ENCODE peak calls at places on chromosomes 6 and 20, in five cellular contexts. O is H1, W is HepG2, E is HCT116, X is K562. Y is an unnamed sample.

GRCh38 chr20:48773837-48774418 is 53.9 kb downstream of the PREX1 start:
- DNase-seq in O (no peak), W (no peak), E (no peak), X (no peak), Y (no peak)

GRCh38 chr20:57500235-57500634 is 24.7 kb downstream of the CTCFL start:
- DNase-seq in O (no peak), W (no peak), E (no peak), X (no peak), Y (no peak)

GRCh38 chr6:34531580-34532201 is 24.4 kb downstream of the SPDEF start:
- DNase-seq in O (peak), W (no peak), E (peak), X (peak), Y (peak)

GRCh38 chr6:73290435-73290834 is 27.4 kb upstream of the KHDC1 start:
- DNase-seq in O (no peak), W (no peak), E (no peak), X (no peak), Y (no peak)

GRCh38 chr6:24564081-24564480 is 69.3 kb downstream of the ALDH5A1 start:
- DNase-seq in O (no peak), W (no peak), E (no peak), X (no peak), Y (no peak)

GRCh38 chr20:38809942-38810341 is 4.4 kb downstream of the PPP1R16B start:
- DNase-seq in O (no peak), W (no peak), E (no peak), X (no peak), Y (no peak)

GRCh38 chr6:106145741-106146227 is 59.6 kb downstream of the PRDM1 start:
- DNase-seq in O (no peak), W (no peak), E (no peak), X (no peak), Y (no peak)

GRCh38 chr20:38805502-38805957 is at the start of gene PPP1R16B:
- DNase-seq in O (peak), W (no peak), E (no peak), X (peak), Y (no peak)

GRCh38 chr6:86723729-86724128 is 213.6 kb upstream of the HTR1E start:
- DNase-seq in O (no peak), W (no peak), E (no peak), X (no peak), Y (no peak)

GRCh38 chr6:118580585-118581419 is 32.7 kb downstream of the PLN start:
- DNase-seq in O (no peak), W (peak), E (peak), X (peak), Y (peak)

GRCh38 chr20:38230957-38231785 is 29.4 kb downstream of the KIAA1755 start:
- DNase-seq in O (no peak), W (no peak), E (no peak), X (no peak), Y (no peak)

GRCh38 chr6:112231609-112232060 is 22.7 kb downstream of the LAMA4 start:
- DNase-seq in O (no peak), W (no peak), E (no peak), X (no peak), Y (no peak)

GRCh38 chr6:109799664-109800063 is 108.6 kb downstream of the FIG4 start:
- DNase-seq in O (no peak), W (no peak), E (no peak), X (no peak), Y (no peak)

GRCh38 chr20:18790787-18791186 is 22.8 kb upstream of the SCP2D1 start:
- DNase-seq in O (no peak), W (no peak), E (no peak), X (no peak), Y (no peak)

GRCh38 chr6:170273191-170273590 is 17.7 kb downstream of the DLL1 start:
- DNase-seq in O (no peak), W (no peak), E (no peak), X (no peak), Y (no peak)

GRCh38 chr6:139147628-139148027 is 12.7 kb downstream of the HECA start:
- DNase-seq in O (no peak), W (no peak), E (no peak), X (no peak), Y (no peak)

GRCh38 chr20:57657537-57658446 is 37.6 kb upstream of the ZBP1 start:
- DNase-seq in O (peak), W (peak), E (no peak), X (no peak), Y (no peak)

GRCh38 chr6:114280239-114280982 is 62.4 kb downstream of the HS3ST5 start:
- DNase-seq in O (no peak), W (no peak), E (no peak), X (no peak), Y (no peak)

GRCh38 chr6:114284281-114284680 is 58.5 kb downstream of the HS3ST5 start:
- DNase-seq in O (no peak), W (no peak), E (no peak), X (no peak), Y (no peak)

GRCh38 chr6:114281496-114281895 is 61.3 kb downstream of the HS3ST5 start:
- DNase-seq in O (no peak), W (no peak), E (no peak), X (no peak), Y (no peak)

GRCh38 chr6:114286211-114286610 is 56.6 kb downstream of the HS3ST5 start:
- DNase-seq in O (no peak), W (no peak), E (no peak), X (no peak), Y (no peak)

GRCh38 chr6:114282268-114282667 is 60.6 kb downstream of the HS3ST5 start:
- DNase-seq in O (no peak), W (no peak), E (no peak), X (no peak), Y (no peak)
- TF ChIP-seq JUND in O (no peak), W (no peak), E (no peak), X (no peak), Y (no peak)

DNA sequence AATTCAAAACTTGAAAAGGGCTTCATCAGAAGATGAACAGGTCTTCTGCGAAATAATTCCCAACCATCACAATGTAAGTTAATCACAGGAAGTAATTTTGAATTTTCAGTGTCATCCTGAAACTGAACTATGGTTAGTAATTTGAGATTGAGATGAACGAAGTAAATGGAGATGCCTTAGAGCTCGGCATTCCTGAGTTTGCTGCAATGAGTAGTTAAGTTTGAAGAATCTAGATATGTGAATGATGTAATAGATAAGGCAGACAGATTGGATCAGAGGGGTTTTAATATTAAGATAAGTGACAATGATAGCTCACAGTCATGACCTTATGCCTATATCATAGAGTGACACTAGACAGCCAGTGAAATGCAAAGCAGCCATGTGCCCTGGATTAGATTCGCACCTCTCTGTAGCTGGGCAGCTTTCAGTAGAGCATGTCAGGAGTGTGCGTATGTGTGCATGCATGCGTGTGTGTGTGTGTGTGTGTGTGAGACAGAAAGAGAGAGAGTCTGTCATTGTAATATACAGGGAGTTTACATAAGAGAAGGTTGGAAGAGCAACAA is 232.9 kb downstream of the GMPR start:
- DNase-seq in O (no peak), W (no peak), E (no peak), X (no peak), Y (no peak)
- TF ChIP-seq JUND in O (no peak), W (no peak), E (no peak), X (no peak), Y (no peak)

GRCh38 chr20:435558-435957 is 26.8 kb downstream of the TBC1D20 start:
- DNase-seq in O (no peak), W (no peak), E (no peak), X (no peak), Y (no peak)

GRCh38 chr20:433300-433975 is 25.3 kb downstream of the RBCK1 start:
- DNase-seq in O (no peak), W (no peak), E (no peak), X (no peak), Y (no peak)

GRCh38 chr20:434661-435419 is 26.7 kb downstream of the RBCK1 start:
- DNase-seq in O (no peak), W (no peak), E (no peak), X (no peak), Y (no peak)

GRCh38 chr20:432677-433299 is 24.7 kb downstream of the RBCK1 start:
- DNase-seq in O (no peak), W (no peak), E (no peak), X (no peak), Y (no peak)

DNA sequence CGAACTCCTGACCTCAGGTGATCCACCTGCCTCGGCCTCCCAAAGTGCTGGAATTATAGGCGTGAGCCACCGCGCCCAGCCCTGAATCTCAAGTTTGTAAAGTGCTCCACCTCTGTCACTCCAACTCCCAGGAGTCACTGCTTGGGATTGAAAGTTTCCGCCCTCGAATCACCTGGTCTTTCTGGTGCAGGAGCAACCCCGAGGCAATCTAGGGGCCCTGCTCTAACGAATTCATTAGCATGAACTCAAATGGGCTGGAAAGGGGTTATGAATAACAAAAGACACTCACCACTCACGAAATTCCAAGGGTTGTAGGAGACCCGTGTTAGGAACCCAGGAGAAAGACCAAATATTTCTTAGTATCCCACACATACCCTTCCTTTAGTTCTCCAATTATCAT is 26.1 kb downstream of the RBCK1 start:
- DNase-seq in O (no peak), W (no peak), E (no peak), X (no peak), Y (no peak)
- TF ChIP-seq JUND in O (no peak), W (no peak), E (no peak), X (no peak), Y (no peak)

GRCh38 chr20:61819921-61820825 is 245.5 kb downstream of the TAF4 start:
- DNase-seq in O (no peak), W (no peak), E (no peak), X (no peak), Y (no peak)
- TF ChIP-seq JUND in O (no peak), W (no peak), E (no peak), X (no peak), Y (no peak)

GRCh38 chr6:166903500-166903899 is 52.9 kb downstream of the RNASET2 start:
- DNase-seq in O (peak), W (no peak), E (no peak), X (no peak), Y (no peak)

GRCh38 chr6:166901626-166902025 is 54.7 kb downstream of the RNASET2 start:
- DNase-seq in O (no peak), W (no peak), E (no peak), X (no peak), Y (no peak)

GRCh38 chr6:166903027-166903426 is 53.3 kb downstream of the RNASET2 start:
- DNase-seq in O (no peak), W (no peak), E (no peak), X (no peak), Y (no peak)

GRCh38 chr6:166900956-166901607 is 55.3 kb downstream of the RNASET2 start:
- DNase-seq in O (no peak), W (no peak), E (no peak), X (no peak), Y (no peak)

DNA sequence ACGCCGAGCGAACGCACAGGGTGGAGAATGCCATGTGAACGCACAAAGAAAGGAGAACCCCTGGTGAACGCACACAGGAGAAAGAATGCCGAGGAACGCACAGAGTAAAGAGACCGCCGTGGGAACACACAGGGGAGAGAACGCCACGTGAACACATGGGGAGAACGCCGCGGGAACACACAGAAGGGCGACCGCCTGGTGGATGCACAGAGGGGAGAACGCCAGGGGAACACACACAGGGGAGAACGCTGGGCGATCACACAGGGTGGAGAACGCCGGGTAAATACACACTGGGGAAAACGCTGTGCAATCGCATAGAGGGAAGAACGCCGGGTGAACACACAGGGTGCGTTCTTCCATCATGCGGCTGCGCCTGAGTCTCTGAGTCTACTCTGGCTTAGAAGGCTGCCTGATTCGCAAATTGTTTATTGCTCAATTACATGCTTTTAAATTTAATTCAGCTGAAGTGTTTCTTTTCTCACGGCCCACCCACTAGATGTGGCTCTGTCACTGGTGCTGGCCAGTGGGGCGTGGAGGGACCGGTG is 54.1 kb downstream of the RNASET2 start:
- DNase-seq in O (no peak), W (no peak), E (no peak), X (no peak), Y (no peak)
- TF ChIP-seq JUND in O (no peak), W (no peak), E (no peak), X (no peak), Y (no peak)

GRCh38 chr6:30394139-30394538 is 49.2 kb downstream of the RPP21 start:
- DNase-seq in O (no peak), W (no peak), E (no peak), X (no peak), Y (no peak)
- TF ChIP-seq JUND in O (no peak), W (no peak), E (no peak), X (no peak), Y (no peak)

GRCh38 chr6:43712590-43712989 is 25.0 kb upstream of the MRPS18A start:
- DNase-seq in O (no peak), W (no peak), E (no peak), X (no peak), Y (no peak)

GRCh38 chr6:43707767-43708166 is 20.2 kb upstream of the MRPS18A start:
- DNase-seq in O (no peak), W (no peak), E (no peak), X (no peak), Y (no peak)

GRCh38 chr6:43707269-43707668 is 19.7 kb upstream of the MRPS18A start:
- DNase-seq in O (no peak), W (no peak), E (no peak), X (no peak), Y (no peak)

GRCh38 chr6:43708857-43709653 is 21.5 kb upstream of the MRPS18A start:
- DNase-seq in O (no peak), W (no peak), E (no peak), X (peak), Y (no peak)

DNA sequence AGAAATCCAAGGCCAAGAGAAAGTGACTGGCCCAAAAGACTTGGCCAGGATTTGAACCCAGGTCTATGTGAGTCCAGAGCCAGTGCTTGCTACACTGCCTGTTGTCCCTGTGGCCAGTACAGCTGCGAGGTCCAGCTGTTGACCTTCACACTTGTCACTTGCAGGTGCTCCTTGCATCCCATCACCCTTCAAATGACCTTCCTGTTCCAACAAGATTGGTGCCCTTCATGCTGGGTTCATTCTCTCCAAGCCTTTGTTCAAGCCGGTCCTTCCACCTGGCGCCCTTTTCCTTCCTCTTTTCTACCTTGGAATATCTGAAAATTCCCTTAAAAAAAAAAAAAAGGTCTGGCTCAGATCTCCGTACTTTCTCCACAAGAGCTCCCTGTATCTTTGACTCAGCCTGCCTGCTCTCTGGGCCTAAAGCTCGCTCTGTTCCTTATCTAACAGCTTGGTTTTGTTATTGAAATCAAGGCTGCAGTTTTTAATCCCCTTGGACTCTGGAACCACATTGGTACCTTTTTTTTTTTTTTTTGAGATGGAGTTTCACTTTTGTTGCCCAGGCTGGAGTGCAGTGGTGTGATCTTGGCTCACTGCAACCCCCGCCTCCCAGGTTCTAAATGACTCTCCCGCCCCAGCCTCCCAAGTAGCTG is 22.2 kb upstream of the MRPS18A start:
- DNase-seq in O (no peak), W (no peak), E (no peak), X (no peak), Y (no peak)
- TF ChIP-seq JUND in O (no peak), W (no peak), E (no peak), X (no peak), Y (no peak)

GRCh38 chr20:503048-503737 is 40.4 kb downstream of the CSNK2A1 start:
- DNase-seq in O (no peak), W (no peak), E (no peak), X (no peak), Y (no peak)

GRCh38 chr20:507006-507758 is 36.4 kb downstream of the CSNK2A1 start:
- DNase-seq in O (no peak), W (no peak), E (no peak), X (no peak), Y (no peak)

GRCh38 chr20:507933-508332 is 35.7 kb downstream of the CSNK2A1 start:
- DNase-seq in O (no peak), W (no peak), E (no peak), X (no peak), Y (no peak)

GRCh38 chr20:504632-505075 is 38.9 kb downstream of the CSNK2A1 start:
- DNase-seq in O (no peak), W (peak), E (no peak), X (no peak), Y (no peak)
- TF ChIP-seq JUND in O (no peak), W (no peak), E (no peak), X (no peak), Y (no peak)

DNA sequence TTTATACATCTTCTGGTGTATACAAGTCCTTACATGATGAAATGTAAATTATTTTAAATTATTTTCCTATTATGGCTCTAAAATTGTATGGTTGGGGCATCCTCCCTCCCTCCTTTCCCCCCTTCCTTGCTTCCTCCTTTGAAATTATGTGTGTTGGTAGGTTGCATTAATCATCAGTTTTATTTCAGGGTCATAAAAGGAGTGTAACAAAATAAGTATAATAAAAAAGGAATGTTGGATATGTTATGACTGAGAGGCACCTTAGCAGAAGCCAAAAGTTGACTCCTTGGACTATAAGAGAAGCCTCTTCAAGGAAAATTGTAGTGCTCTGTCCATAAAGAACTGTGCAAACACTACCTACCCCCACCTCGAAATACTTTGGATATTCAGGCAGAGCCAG is 46.6 kb upstream of the PTPRK start:
- DNase-seq in O (no peak), W (no peak), E (no peak), X (no peak), Y (no peak)
- TF ChIP-seq JUND in O (no peak), W (no peak), E (no peak), X (no peak), Y (no peak)

DNA sequence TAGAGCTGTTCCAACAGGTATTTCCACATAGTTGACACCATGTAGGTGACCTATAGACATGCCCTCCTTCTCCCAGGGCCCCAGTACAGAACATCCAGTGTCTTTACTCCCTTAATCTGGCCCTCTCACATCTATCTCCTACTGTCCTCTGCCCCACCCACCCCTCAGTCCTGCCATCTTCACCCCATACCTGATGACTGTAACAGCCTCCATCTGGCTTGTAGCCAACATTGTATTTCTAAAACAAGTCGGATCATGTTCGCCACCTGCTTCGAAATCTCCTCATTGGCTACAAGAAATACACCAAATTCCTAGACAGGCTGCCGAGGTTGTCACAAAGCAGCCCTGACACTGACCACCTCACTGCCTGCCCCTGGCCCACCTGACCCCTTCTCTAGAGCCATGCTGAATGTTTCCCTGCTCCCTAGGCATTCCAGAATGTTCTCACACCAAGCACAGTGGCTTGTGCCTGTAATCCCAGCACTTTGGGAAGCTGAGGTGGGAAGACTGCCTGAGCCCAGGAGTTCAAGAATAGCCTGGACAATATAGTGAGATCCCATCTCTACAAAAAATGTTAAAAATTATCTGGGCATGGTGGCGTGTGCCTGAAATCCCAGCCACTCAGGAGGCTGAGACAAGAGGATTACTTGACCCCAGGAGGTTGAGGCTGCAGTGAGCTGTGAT is 6.0 kb downstream of the ZC3H12D start:
- DNase-seq in O (no peak), W (no peak), E (no peak), X (no peak), Y (peak)
- TF ChIP-seq JUND in O (no peak), W (no peak), E (no peak), X (no peak), Y (no peak)